ENCODE peak calls at places on chromosomes 6 and 20, in four cellular contexts. W, O, R and I are unnamed samples.

GRCh38 chr6:12030993-12031550 is 19.0 kb downstream of the HIVEP1 start:
- DNase-seq in O (no peak), W (no peak), R (no peak), I (no peak)

GRCh38 chr6:12621766-12622165 is 94.8 kb upstream of the PHACTR1 start:
- DNase-seq in W (no peak), R (no peak), O (no peak), I (no peak)

GRCh38 chr6:129586815-129587214 is 123.2 kb downstream of the ARHGAP18 start:
- DNase-seq in R (no peak), O (no peak), W (no peak), I (no peak)

GRCh38 chr6:44216677-44217331 is at the start of gene MYMX:
- DNase-seq in W (no peak), R (no peak), O (no peak), I (peak; percentile 75)

GRCh38 chr20:1278323-1278660 is 12.2 kb downstream of the SNPH start:
- DNase-seq in O (no peak), W (no peak), R (no peak), I (no peak)

GRCh38 chr20:32536861-32537656 is 48.1 kb downstream of the NOL4L start:
- DNase-seq in R (peak; percentile 42), W (peak; percentile 60), O (no peak), I (no peak)

GRCh38 chr20:8226106-8226505 is 94.0 kb downstream of the PLCB1 start:
- DNase-seq in O (no peak), R (no peak), W (no peak), I (no peak)

GRCh38 chr20:6756961-6757595 is 10.4 kb upstream of the BMP2 start:
- DNase-seq in R (no peak), O (no peak), W (no peak), I (no peak)

GRCh38 chr20:37335642-37336368 is 10.1 kb upstream of the SRC start:
- DNase-seq in O (no peak), W (no peak), R (no peak), I (no peak)

GRCh38 chr6:125201961-125202729 is 48.6 kb downstream of the TPD52L1 start:
- DNase-seq in W (no peak), R (peak; percentile 68), O (peak; percentile 47), I (no peak)

GRCh38 chr20:41245086-41245707 is 72.3 kb downstream of the ZHX3 start:
- DNase-seq in O (no peak), R (no peak), W (no peak), I (peak; percentile 65)

GRCh38 chr20:22617160-22617559 is 32.8 kb upstream of the FOXA2 start:
- DNase-seq in R (peak; percentile 83), W (no peak), O (no peak), I (no peak)

GRCh38 chr6:101212640-101213039 is 180.9 kb upstream of the GRIK2 start:
- DNase-seq in W (no peak), O (no peak), R (no peak), I (no peak)

GRCh38 chr20:25484911-25485511 is 77.5 kb downstream of the GINS1 start:
- DNase-seq in W (no peak), R (no peak), O (no peak), I (no peak)

GRCh38 chr6:137119196-137120104 is 54.0 kb downstream of the IL22RA2 start:
- DNase-seq in O (no peak), W (no peak), R (no peak), I (no peak)

GRCh38 chr6:169839493-169839892 is 88.1 kb downstream of the ERMARD start:
- DNase-seq in O (no peak), R (peak; percentile 19), W (no peak), I (peak; percentile 28)

GRCh38 chr6:125231133-125231532 is 70.6 kb downstream of the HDDC2 start:
- DNase-seq in O (no peak), W (no peak), R (no peak), I (no peak)

GRCh38 chr20:63944078-63944941 is 11.9 kb downstream of the UCKL1 start:
- DNase-seq in R (no peak), W (no peak), O (no peak), I (no peak)

GRCh38 chr20:30612344-30612743 is 645.1 kb upstream of the DEFB115 start:
- DNase-seq in W (no peak), R (no peak), O (no peak), I (no peak)

GRCh38 chr6:106069478-106069877 is 16.7 kb upstream of the PRDM1 start:
- DNase-seq in O (no peak), W (no peak), R (no peak), I (no peak)

GRCh38 chr20:14861028-14861699 is 523.8 kb upstream of the FLRT3 start:
- DNase-seq in R (no peak), W (no peak), O (no peak), I (peak; percentile 45)

GRCh38 chr6:164151161-164151728 is 736.7 kb downstream of the QKI start:
- DNase-seq in O (no peak), W (no peak), R (no peak), I (no peak)

GRCh38 chr6:105189026-105189680 is 9.3 kb upstream of the POPDC3 start:
- DNase-seq in O (no peak), W (no peak), R (no peak), I (no peak)

GRCh38 chr6:41719796-41720620 is 15.4 kb downstream of the TFEB start:
- DNase-seq in O (no peak), W (no peak), R (no peak), I (no peak)

GRCh38 chr20:2521369-2522305 is 12.9 kb upstream of the ZNF343 start:
- DNase-seq in R (no peak), O (no peak), W (peak; percentile 34), I (peak; percentile 80)

GRCh38 chr6:24524801-24525200 is 30.0 kb downstream of the ALDH5A1 start:
- DNase-seq in O (peak; percentile 5), R (no peak), W (no peak), I (peak; percentile 73)